ENCODE peak calls at places on chromosomes 7 and 10, in nine cellular contexts. H is activated CD4-positive, alpha-beta T cell treated with anti-CD3 and anti-CD28 coated beads, Interleukin-2, amount 50 U/mL, for 4 hours; D is cardiac fibroblast; S is HCT116; V is stimulated activated CD8-positive, alpha-beta memory T cell treated with anti-CD3 and anti-CD28 coated beads, Interleukin-15, amount 100 ng/mL, for 24 hours; Z is naive thymus-derived CD8-positive, alpha-beta T cell; W is prostate gland; R is endodermal cell; A is ELR. U is an unnamed sample.

GRCh38 chr10:6864142-6864541 is 284.1 kb upstream of the PRKCQ start:
- DNase-seq in D (no peak), S (no peak), A (no peak), V (no peak), Z (no peak), W (no peak), H (no peak), R (no peak), U (no peak)

GRCh38 chr10:88385601-88386203 is 197.4 kb downstream of the RNLS start:
- DNase-seq in R (no peak), D (no peak), Z (peak), S (peak), V (no peak), W (peak), A (peak), H (peak), U (peak)

GRCh38 chr10:132337019-132337418 is 5.0 kb downstream of the LRRC27 start:
- DNase-seq in H (no peak), A (no peak), V (no peak), W (no peak), D (peak), Z (no peak), S (no peak), R (no peak), U (no peak)

GRCh38 chr7:84193787-84194186 is 802 bp downstream of the SEMA3A start:
- DNase-seq in S (no peak), W (no peak), R (no peak), D (no peak), Z (no peak), A (no peak), H (no peak), V (no peak), U (no peak)

GRCh38 chr7:39880556-39880955 is 69.5 kb upstream of the CDK13 start:
- DNase-seq in D (peak), W (no peak), Z (no peak), V (no peak), H (no peak), R (no peak), A (peak), S (no peak), U (no peak)

GRCh38 chr10:79130846-79131245 is 62.1 kb downstream of the ZMIZ1 start:
- DNase-seq in A (no peak), H (no peak), R (peak), W (no peak), Z (no peak), D (no peak), V (no peak), S (no peak), U (no peak)

GRCh38 chr7:142770720-142771352 is at the start of gene PRSS2:
- DNase-seq in A (no peak), D (no peak), V (no peak), Z (no peak), H (no peak), W (no peak), S (no peak), R (peak), U (peak)

GRCh38 chr10:124685251-124685650 is 58.9 kb downstream of the FAM53B start:
- DNase-seq in V (no peak), W (no peak), S (no peak), D (no peak), Z (no peak), H (no peak), R (no peak), A (no peak), U (no peak)

GRCh38 chr7:69939317-69939716 is 341.0 kb downstream of the AUTS2 start:
- DNase-seq in Z (no peak), H (no peak), A (no peak), D (no peak), S (no peak), V (no peak), W (no peak), R (no peak), U (no peak)

GRCh38 chr7:135761751-135762488 is 13.3 kb upstream of the FAM180A start:
- DNase-seq in A (peak), W (no peak), D (peak), V (no peak), R (no peak), S (no peak), H (no peak), Z (no peak), U (no peak)

GRCh38 chr7:156230576-156230975 is 410.0 kb upstream of the RNF32 start:
- DNase-seq in Z (no peak), V (no peak), R (peak), D (no peak), H (no peak), W (no peak), A (no peak), S (no peak), U (no peak)

GRCh38 chr7:74025146-74025545 is 2.8 kb upstream of the ELN start:
- DNase-seq in S (no peak), A (no peak), R (no peak), W (no peak), H (no peak), V (no peak), D (no peak), Z (no peak), U (no peak)

GRCh38 chr10:124346831-124347230 is 71.9 kb downstream of the OAT start:
- DNase-seq in A (no peak), S (no peak), R (peak), V (no peak), W (no peak), D (no peak), Z (no peak), H (no peak), U (no peak)

GRCh38 chr10:114767101-114767588 is 54.4 kb upstream of the FHIP2A start:
- DNase-seq in Z (no peak), R (no peak), V (no peak), H (no peak), W (no peak), D (peak), S (no peak), A (peak), U (no peak)

GRCh38 chr10:78544447-78545085 is 510.9 kb downstream of the RPS24 start:
- DNase-seq in D (no peak), Z (no peak), S (no peak), W (no peak), R (peak), A (no peak), V (no peak), H (no peak), U (no peak)

GRCh38 chr10:17200885-17201164 is 647 bp downstream of the TRDMT1 start:
- DNase-seq in Z (peak), A (peak), H (peak), S (peak), D (peak), R (no peak), V (no peak), W (peak), U (peak)

GRCh38 chr10:96310359-96310669 is 6.1 kb downstream of the DNTT start:
- DNase-seq in V (no peak), R (peak), A (no peak), S (no peak), D (no peak), H (no peak), Z (no peak), W (no peak), U (no peak)

GRCh38 chr7:27606270-27607209 is 56.1 kb downstream of the HIBADH start:
- DNase-seq in Z (no peak), W (peak), A (peak), S (no peak), H (no peak), R (no peak), V (no peak), D (peak), U (no peak)

GRCh38 chr10:15290671-15291070 is 80.4 kb downstream of the FAM171A1 start:
- DNase-seq in D (no peak), H (no peak), W (no peak), A (no peak), R (peak), S (no peak), V (no peak), Z (no peak), U (no peak)

GRCh38 chr10:24826022-24826421 is 102.3 kb upstream of the ARHGAP21 start:
- DNase-seq in A (peak), D (peak), Z (no peak), R (no peak), V (no peak), W (no peak), S (no peak), H (no peak), U (no peak)

GRCh38 chr10:124875596-124875995 is 66.3 kb upstream of the ZRANB1 start:
- DNase-seq in V (no peak), S (peak), R (peak), D (peak), A (peak), Z (no peak), W (no peak), H (no peak), U (no peak)

GRCh38 chr10:59867590-59867989 is 38.8 kb downstream of the CCDC6 start:
- DNase-seq in Z (no peak), S (no peak), W (no peak), D (no peak), R (no peak), V (no peak), A (no peak), H (no peak), U (no peak)

GRCh38 chr10:29714096-29714874 is 79.5 kb upstream of the SVIL start:
- DNase-seq in R (no peak), H (no peak), A (peak), W (no peak), D (peak), S (peak), Z (no peak), V (no peak), U (no peak)

GRCh38 chr10:23048191-23048590 is 47.2 kb upstream of the MSRB2 start:
- DNase-seq in D (no peak), S (no peak), R (no peak), Z (no peak), V (no peak), A (no peak), H (no peak), W (no peak), U (no peak)

GRCh38 chr10:110420401-110421193 is 77.1 kb upstream of the DUSP5 start:
- DNase-seq in D (peak), A (peak), Z (no peak), S (no peak), V (no peak), H (no peak), R (no peak), W (no peak), U (peak)

GRCh38 chr10:33179056-33179455 is 155.4 kb downstream of the NRP1 start:
- DNase-seq in W (no peak), Z (no peak), H (no peak), D (no peak), S (no peak), R (no peak), A (no peak), V (no peak), U (no peak)

GRCh38 chr7:147432068-147432467 is 1158.5 kb upstream of the C7orf33 start:
- DNase-seq in H (no peak), W (no peak), S (no peak), D (peak), Z (no peak), V (no peak), R (peak), A (peak), U (no peak)

GRCh38 chr7:145106001-145106400 is 270.1 kb upstream of the TPK1 start:
- DNase-seq in S (no peak), H (no peak), W (no peak), V (no peak), R (no peak), A (no peak), D (peak), Z (no peak), U (no peak)

GRCh38 chr10:84613336-84614021 is 285.1 kb downstream of the CCSER2 start:
- DNase-seq in A (peak), Z (no peak), H (no peak), S (peak), V (no peak), D (peak), W (peak), R (peak), U (peak)